ENCODE peak calls at places on chromosomes 2 and 18, in ten cellular contexts. One of them, this sample, is unnamed.

GRCh38 chr18:6056171-6056932 is 161.0 kb upstream of the TMEM200C start:
- DNase-seq in activated T-helper 1 cell treated with anti-CD3 and anti-CD28 coated beads, Interleukin-2, amount 50 U/mL, for 16 hours: no peak
- DNase-seq in ACHN: peak
- DNase-seq in A549: no peak
- DNase-seq in aorta: no peak
- DNase-seq in epithelial cell of esophagus: no peak
- DNase-seq in GM23248: peak
- DNase-seq in stimulated activated CD4-positive, alpha-beta T cell treated with anti-CD3 and anti-CD28 coated beads, Interleukin-2, amount 100 ng/mL, for 4 hours: no peak
- DNase-seq in endothelial cell: no peak
- DNase-seq in amniotic stem cell: no peak
- DNase-seq in this sample: no peak

GRCh38 chr18:75130591-75131274 is 78.2 kb downstream of the PTGR3 start:
- DNase-seq in endothelial cell: no peak
- DNase-seq in A549: no peak
- DNase-seq in GM23248: no peak
- DNase-seq in aorta: no peak
- DNase-seq in ACHN: no peak
- DNase-seq in epithelial cell of esophagus: no peak
- DNase-seq in activated T-helper 1 cell treated with anti-CD3 and anti-CD28 coated beads, Interleukin-2, amount 50 U/mL, for 16 hours: no peak
- DNase-seq in amniotic stem cell: no peak
- DNase-seq in stimulated activated CD4-positive, alpha-beta T cell treated with anti-CD3 and anti-CD28 coated beads, Interleukin-2, amount 100 ng/mL, for 4 hours: no peak
- DNase-seq in this sample: no peak

GRCh38 chr2:61272421-61273070 is 110.6 kb downstream of the C2orf74 start:
- DNase-seq in epithelial cell of esophagus: no peak
- DNase-seq in A549: no peak
- DNase-seq in amniotic stem cell: peak
- DNase-seq in ACHN: no peak
- DNase-seq in stimulated activated CD4-positive, alpha-beta T cell treated with anti-CD3 and anti-CD28 coated beads, Interleukin-2, amount 100 ng/mL, for 4 hours: no peak
- DNase-seq in activated T-helper 1 cell treated with anti-CD3 and anti-CD28 coated beads, Interleukin-2, amount 50 U/mL, for 16 hours: no peak
- DNase-seq in aorta: no peak
- DNase-seq in GM23248: peak
- DNase-seq in endothelial cell: no peak
- DNase-seq in this sample: no peak

GRCh38 chr2:113716291-113716690 is 40.2 kb downstream of the SLC35F5 start:
- DNase-seq in amniotic stem cell: no peak
- DNase-seq in A549: no peak
- DNase-seq in endothelial cell: no peak
- DNase-seq in GM23248: peak
- DNase-seq in ACHN: no peak
- DNase-seq in aorta: no peak
- DNase-seq in stimulated activated CD4-positive, alpha-beta T cell treated with anti-CD3 and anti-CD28 coated beads, Interleukin-2, amount 100 ng/mL, for 4 hours: no peak
- DNase-seq in epithelial cell of esophagus: no peak
- DNase-seq in activated T-helper 1 cell treated with anti-CD3 and anti-CD28 coated beads, Interleukin-2, amount 50 U/mL, for 16 hours: no peak
- DNase-seq in this sample: no peak

GRCh38 chr2:239118264-239118663 is 270.4 kb downstream of the TWIST2 start:
- DNase-seq in GM23248: no peak
- DNase-seq in amniotic stem cell: no peak
- DNase-seq in aorta: no peak
- DNase-seq in stimulated activated CD4-positive, alpha-beta T cell treated with anti-CD3 and anti-CD28 coated beads, Interleukin-2, amount 100 ng/mL, for 4 hours: no peak
- DNase-seq in epithelial cell of esophagus: no peak
- DNase-seq in endothelial cell: no peak
- DNase-seq in ACHN: no peak
- DNase-seq in activated T-helper 1 cell treated with anti-CD3 and anti-CD28 coated beads, Interleukin-2, amount 50 U/mL, for 16 hours: no peak
- DNase-seq in A549: no peak
- DNase-seq in this sample: no peak

GRCh38 chr2:46984642-46985476 is 69.3 kb upstream of the MCFD2 start:
- DNase-seq in ACHN: peak
- DNase-seq in aorta: peak
- DNase-seq in amniotic stem cell: peak
- DNase-seq in GM23248: peak
- DNase-seq in stimulated activated CD4-positive, alpha-beta T cell treated with anti-CD3 and anti-CD28 coated beads, Interleukin-2, amount 100 ng/mL, for 4 hours: peak
- DNase-seq in endothelial cell: no peak
- DNase-seq in A549: peak
- DNase-seq in activated T-helper 1 cell treated with anti-CD3 and anti-CD28 coated beads, Interleukin-2, amount 50 U/mL, for 16 hours: no peak
- DNase-seq in epithelial cell of esophagus: peak
- DNase-seq in this sample: no peak

GRCh38 chr2:228657807-228658402 is 476.4 kb upstream of the SPHKAP start:
- DNase-seq in amniotic stem cell: peak
- DNase-seq in A549: peak
- DNase-seq in activated T-helper 1 cell treated with anti-CD3 and anti-CD28 coated beads, Interleukin-2, amount 50 U/mL, for 16 hours: no peak
- DNase-seq in stimulated activated CD4-positive, alpha-beta T cell treated with anti-CD3 and anti-CD28 coated beads, Interleukin-2, amount 100 ng/mL, for 4 hours: no peak
- DNase-seq in ACHN: peak
- DNase-seq in GM23248: peak
- DNase-seq in epithelial cell of esophagus: peak
- DNase-seq in endothelial cell: no peak
- DNase-seq in aorta: no peak
- DNase-seq in this sample: no peak

GRCh38 chr18:10822457-10822856 is 296.6 kb downstream of the NAPG start:
- DNase-seq in A549: no peak
- DNase-seq in epithelial cell of esophagus: no peak
- DNase-seq in activated T-helper 1 cell treated with anti-CD3 and anti-CD28 coated beads, Interleukin-2, amount 50 U/mL, for 16 hours: no peak
- DNase-seq in aorta: no peak
- DNase-seq in stimulated activated CD4-positive, alpha-beta T cell treated with anti-CD3 and anti-CD28 coated beads, Interleukin-2, amount 100 ng/mL, for 4 hours: no peak
- DNase-seq in ACHN: no peak
- DNase-seq in GM23248: no peak
- DNase-seq in endothelial cell: no peak
- DNase-seq in amniotic stem cell: no peak
- DNase-seq in this sample: no peak

GRCh38 chr18:72984290-72984689 is 116.5 kb upstream of the NETO1 start:
- DNase-seq in epithelial cell of esophagus: peak
- DNase-seq in activated T-helper 1 cell treated with anti-CD3 and anti-CD28 coated beads, Interleukin-2, amount 50 U/mL, for 16 hours: no peak
- DNase-seq in A549: no peak
- DNase-seq in GM23248: no peak
- DNase-seq in ACHN: no peak
- DNase-seq in amniotic stem cell: no peak
- DNase-seq in endothelial cell: no peak
- DNase-seq in stimulated activated CD4-positive, alpha-beta T cell treated with anti-CD3 and anti-CD28 coated beads, Interleukin-2, amount 100 ng/mL, for 4 hours: no peak
- DNase-seq in aorta: no peak
- DNase-seq in this sample: no peak

GRCh38 chr2:112829931-112830330 is 6.6 kb downstream of the IL1B start:
- DNase-seq in amniotic stem cell: no peak
- DNase-seq in ACHN: no peak
- DNase-seq in aorta: no peak
- DNase-seq in epithelial cell of esophagus: peak
- DNase-seq in stimulated activated CD4-positive, alpha-beta T cell treated with anti-CD3 and anti-CD28 coated beads, Interleukin-2, amount 100 ng/mL, for 4 hours: no peak
- DNase-seq in activated T-helper 1 cell treated with anti-CD3 and anti-CD28 coated beads, Interleukin-2, amount 50 U/mL, for 16 hours: no peak
- DNase-seq in GM23248: no peak
- DNase-seq in A549: no peak
- DNase-seq in endothelial cell: no peak
- DNase-seq in this sample: no peak

GRCh38 chr2:43051316-43051715 is 175.1 kb downstream of the ZFP36L2 start:
- DNase-seq in amniotic stem cell: no peak
- DNase-seq in aorta: peak
- DNase-seq in stimulated activated CD4-positive, alpha-beta T cell treated with anti-CD3 and anti-CD28 coated beads, Interleukin-2, amount 100 ng/mL, for 4 hours: peak
- DNase-seq in epithelial cell of esophagus: peak
- DNase-seq in ACHN: peak
- DNase-seq in endothelial cell: no peak
- DNase-seq in GM23248: peak
- DNase-seq in activated T-helper 1 cell treated with anti-CD3 and anti-CD28 coated beads, Interleukin-2, amount 50 U/mL, for 16 hours: no peak
- DNase-seq in A549: peak
- DNase-seq in this sample: no peak

GRCh38 chr18:77990901-77991300 is 741.3 kb downstream of the GALR1 start:
- DNase-seq in GM23248: no peak
- DNase-seq in ACHN: no peak
- DNase-seq in aorta: no peak
- DNase-seq in amniotic stem cell: no peak
- DNase-seq in epithelial cell of esophagus: no peak
- DNase-seq in endothelial cell: no peak
- DNase-seq in A549: no peak
- DNase-seq in activated T-helper 1 cell treated with anti-CD3 and anti-CD28 coated beads, Interleukin-2, amount 50 U/mL, for 16 hours: no peak
- DNase-seq in stimulated activated CD4-positive, alpha-beta T cell treated with anti-CD3 and anti-CD28 coated beads, Interleukin-2, amount 100 ng/mL, for 4 hours: no peak
- DNase-seq in this sample: no peak

GRCh38 chr2:231181848-231182247 is 16.6 kb upstream of the ARMC9 start:
- DNase-seq in A549: peak
- DNase-seq in GM23248: peak
- DNase-seq in endothelial cell: no peak
- DNase-seq in stimulated activated CD4-positive, alpha-beta T cell treated with anti-CD3 and anti-CD28 coated beads, Interleukin-2, amount 100 ng/mL, for 4 hours: no peak
- DNase-seq in aorta: peak
- DNase-seq in activated T-helper 1 cell treated with anti-CD3 and anti-CD28 coated beads, Interleukin-2, amount 50 U/mL, for 16 hours: no peak
- DNase-seq in amniotic stem cell: no peak
- DNase-seq in epithelial cell of esophagus: peak
- DNase-seq in ACHN: peak
- DNase-seq in this sample: peak

GRCh38 chr2:10532631-10533101 is 84.5 kb upstream of the ODC1 start:
- DNase-seq in ACHN: no peak
- DNase-seq in A549: no peak
- DNase-seq in aorta: no peak
- DNase-seq in epithelial cell of esophagus: peak
- DNase-seq in GM23248: peak
- DNase-seq in stimulated activated CD4-positive, alpha-beta T cell treated with anti-CD3 and anti-CD28 coated beads, Interleukin-2, amount 100 ng/mL, for 4 hours: no peak
- DNase-seq in amniotic stem cell: no peak
- DNase-seq in endothelial cell: no peak
- DNase-seq in activated T-helper 1 cell treated with anti-CD3 and anti-CD28 coated beads, Interleukin-2, amount 50 U/mL, for 16 hours: no peak
- DNase-seq in this sample: no peak

GRCh38 chr18:58862404-58862803 is 2.3 kb upstream of the ZNF532 start:
- DNase-seq in GM23248: no peak
- DNase-seq in A549: no peak
- DNase-seq in activated T-helper 1 cell treated with anti-CD3 and anti-CD28 coated beads, Interleukin-2, amount 50 U/mL, for 16 hours: no peak
- DNase-seq in endothelial cell: no peak
- DNase-seq in aorta: no peak
- DNase-seq in stimulated activated CD4-positive, alpha-beta T cell treated with anti-CD3 and anti-CD28 coated beads, Interleukin-2, amount 100 ng/mL, for 4 hours: no peak
- DNase-seq in amniotic stem cell: no peak
- DNase-seq in epithelial cell of esophagus: peak
- DNase-seq in ACHN: no peak
- DNase-seq in this sample: no peak

GRCh38 chr2:240933966-240934700 is 28.0 kb downstream of the CROCC2 start:
- DNase-seq in ACHN: no peak
- DNase-seq in A549: no peak
- DNase-seq in GM23248: no peak
- DNase-seq in endothelial cell: no peak
- DNase-seq in aorta: no peak
- DNase-seq in epithelial cell of esophagus: no peak
- DNase-seq in amniotic stem cell: no peak
- DNase-seq in activated T-helper 1 cell treated with anti-CD3 and anti-CD28 coated beads, Interleukin-2, amount 50 U/mL, for 16 hours: peak
- DNase-seq in stimulated activated CD4-positive, alpha-beta T cell treated with anti-CD3 and anti-CD28 coated beads, Interleukin-2, amount 100 ng/mL, for 4 hours: no peak
- DNase-seq in this sample: peak

GRCh38 chr2:120445431-120446143 is 99.7 kb downstream of the INHBB start:
- DNase-seq in A549: peak
- DNase-seq in endothelial cell: no peak
- DNase-seq in amniotic stem cell: no peak
- DNase-seq in activated T-helper 1 cell treated with anti-CD3 and anti-CD28 coated beads, Interleukin-2, amount 50 U/mL, for 16 hours: no peak
- DNase-seq in stimulated activated CD4-positive, alpha-beta T cell treated with anti-CD3 and anti-CD28 coated beads, Interleukin-2, amount 100 ng/mL, for 4 hours: no peak
- DNase-seq in epithelial cell of esophagus: peak
- DNase-seq in GM23248: peak
- DNase-seq in aorta: no peak
- DNase-seq in ACHN: peak
- DNase-seq in this sample: no peak

GRCh38 chr2:65367517-65367916 is 64.9 kb downstream of the SPRED2 start:
- DNase-seq in stimulated activated CD4-positive, alpha-beta T cell treated with anti-CD3 and anti-CD28 coated beads, Interleukin-2, amount 100 ng/mL, for 4 hours: no peak
- DNase-seq in epithelial cell of esophagus: peak
- DNase-seq in amniotic stem cell: peak
- DNase-seq in aorta: no peak
- DNase-seq in endothelial cell: no peak
- DNase-seq in activated T-helper 1 cell treated with anti-CD3 and anti-CD28 coated beads, Interleukin-2, amount 50 U/mL, for 16 hours: no peak
- DNase-seq in GM23248: peak
- DNase-seq in A549: peak
- DNase-seq in ACHN: peak
- DNase-seq in this sample: peak

GRCh38 chr18:10234281-10234680 is 220.2 kb upstream of the APCDD1 start:
- DNase-seq in stimulated activated CD4-positive, alpha-beta T cell treated with anti-CD3 and anti-CD28 coated beads, Interleukin-2, amount 100 ng/mL, for 4 hours: no peak
- DNase-seq in amniotic stem cell: no peak
- DNase-seq in GM23248: peak
- DNase-seq in A549: no peak
- DNase-seq in ACHN: no peak
- DNase-seq in aorta: no peak
- DNase-seq in endothelial cell: no peak
- DNase-seq in epithelial cell of esophagus: peak
- DNase-seq in activated T-helper 1 cell treated with anti-CD3 and anti-CD28 coated beads, Interleukin-2, amount 50 U/mL, for 16 hours: no peak
- DNase-seq in this sample: no peak

GRCh38 chr18:23943903-23944624 is 70.5 kb upstream of the TTC39C start:
- DNase-seq in ACHN: no peak
- DNase-seq in amniotic stem cell: no peak
- DNase-seq in stimulated activated CD4-positive, alpha-beta T cell treated with anti-CD3 and anti-CD28 coated beads, Interleukin-2, amount 100 ng/mL, for 4 hours: no peak
- DNase-seq in aorta: no peak
- DNase-seq in endothelial cell: no peak
- DNase-seq in GM23248: peak
- DNase-seq in A549: peak
- DNase-seq in activated T-helper 1 cell treated with anti-CD3 and anti-CD28 coated beads, Interleukin-2, amount 50 U/mL, for 16 hours: no peak
- DNase-seq in epithelial cell of esophagus: no peak
- DNase-seq in this sample: no peak

GRCh38 chr2:55120634-55121359 is 70.5 kb upstream of the RTN4 start:
- DNase-seq in stimulated activated CD4-positive, alpha-beta T cell treated with anti-CD3 and anti-CD28 coated beads, Interleukin-2, amount 100 ng/mL, for 4 hours: no peak
- DNase-seq in A549: no peak
- DNase-seq in endothelial cell: no peak
- DNase-seq in activated T-helper 1 cell treated with anti-CD3 and anti-CD28 coated beads, Interleukin-2, amount 50 U/mL, for 16 hours: no peak
- DNase-seq in ACHN: no peak
- DNase-seq in aorta: peak
- DNase-seq in amniotic stem cell: no peak
- DNase-seq in GM23248: peak
- DNase-seq in epithelial cell of esophagus: no peak
- DNase-seq in this sample: peak

GRCh38 chr2:111932841-111933291 is 34.5 kb downstream of the MERTK start:
- DNase-seq in aorta: no peak
- DNase-seq in stimulated activated CD4-positive, alpha-beta T cell treated with anti-CD3 and anti-CD28 coated beads, Interleukin-2, amount 100 ng/mL, for 4 hours: no peak
- DNase-seq in amniotic stem cell: no peak
- DNase-seq in GM23248: no peak
- DNase-seq in activated T-helper 1 cell treated with anti-CD3 and anti-CD28 coated beads, Interleukin-2, amount 50 U/mL, for 16 hours: no peak
- DNase-seq in epithelial cell of esophagus: no peak
- DNase-seq in ACHN: no peak
- DNase-seq in endothelial cell: no peak
- DNase-seq in A549: no peak
- DNase-seq in this sample: no peak

GRCh38 chr2:174951746-174952145 is 53.4 kb downstream of the CHN1 start:
- DNase-seq in amniotic stem cell: no peak
- DNase-seq in ACHN: no peak
- DNase-seq in GM23248: peak
- DNase-seq in aorta: no peak
- DNase-seq in stimulated activated CD4-positive, alpha-beta T cell treated with anti-CD3 and anti-CD28 coated beads, Interleukin-2, amount 100 ng/mL, for 4 hours: no peak
- DNase-seq in epithelial cell of esophagus: peak
- DNase-seq in endothelial cell: no peak
- DNase-seq in activated T-helper 1 cell treated with anti-CD3 and anti-CD28 coated beads, Interleukin-2, amount 50 U/mL, for 16 hours: no peak
- DNase-seq in A549: no peak
- DNase-seq in this sample: no peak

GRCh38 chr18:32261003-32261402 is 71.2 kb downstream of the MEP1B start:
- DNase-seq in endothelial cell: no peak
- DNase-seq in aorta: no peak
- DNase-seq in ACHN: no peak
- DNase-seq in activated T-helper 1 cell treated with anti-CD3 and anti-CD28 coated beads, Interleukin-2, amount 50 U/mL, for 16 hours: no peak
- DNase-seq in GM23248: no peak
- DNase-seq in A549: no peak
- DNase-seq in stimulated activated CD4-positive, alpha-beta T cell treated with anti-CD3 and anti-CD28 coated beads, Interleukin-2, amount 100 ng/mL, for 4 hours: no peak
- DNase-seq in epithelial cell of esophagus: peak
- DNase-seq in amniotic stem cell: no peak
- DNase-seq in this sample: no peak

GRCh38 chr18:9017170-9017899 is 85.2 kb upstream of the NDUFV2 start:
- DNase-seq in endothelial cell: no peak
- DNase-seq in activated T-helper 1 cell treated with anti-CD3 and anti-CD28 coated beads, Interleukin-2, amount 50 U/mL, for 16 hours: peak
- DNase-seq in aorta: peak
- DNase-seq in A549: peak
- DNase-seq in amniotic stem cell: peak
- DNase-seq in GM23248: peak
- DNase-seq in epithelial cell of esophagus: peak
- DNase-seq in stimulated activated CD4-positive, alpha-beta T cell treated with anti-CD3 and anti-CD28 coated beads, Interleukin-2, amount 100 ng/mL, for 4 hours: peak
- DNase-seq in ACHN: no peak
- DNase-seq in this sample: no peak

GRCh38 chr2:230940476-230940815 is 15.4 kb upstream of the GPR55 start:
- DNase-seq in aorta: no peak
- DNase-seq in A549: no peak
- DNase-seq in activated T-helper 1 cell treated with anti-CD3 and anti-CD28 coated beads, Interleukin-2, amount 50 U/mL, for 16 hours: no peak
- DNase-seq in amniotic stem cell: no peak
- DNase-seq in epithelial cell of esophagus: no peak
- DNase-seq in stimulated activated CD4-positive, alpha-beta T cell treated with anti-CD3 and anti-CD28 coated beads, Interleukin-2, amount 100 ng/mL, for 4 hours: no peak
- DNase-seq in endothelial cell: no peak
- DNase-seq in ACHN: no peak
- DNase-seq in GM23248: no peak
- DNase-seq in this sample: no peak

GRCh38 chr2:207416936-207417718 is 112.6 kb upstream of the CREB1 start:
- DNase-seq in ACHN: no peak
- DNase-seq in activated T-helper 1 cell treated with anti-CD3 and anti-CD28 coated beads, Interleukin-2, amount 50 U/mL, for 16 hours: no peak
- DNase-seq in aorta: no peak
- DNase-seq in amniotic stem cell: no peak
- DNase-seq in endothelial cell: no peak
- DNase-seq in epithelial cell of esophagus: peak
- DNase-seq in A549: no peak
- DNase-seq in stimulated activated CD4-positive, alpha-beta T cell treated with anti-CD3 and anti-CD28 coated beads, Interleukin-2, amount 100 ng/mL, for 4 hours: no peak
- DNase-seq in GM23248: peak
- DNase-seq in this sample: no peak

GRCh38 chr18:51569153-51569552 is 371.7 kb upstream of the MEX3C start:
- DNase-seq in endothelial cell: no peak
- DNase-seq in epithelial cell of esophagus: no peak
- DNase-seq in amniotic stem cell: no peak
- DNase-seq in ACHN: no peak
- DNase-seq in A549: no peak
- DNase-seq in aorta: no peak
- DNase-seq in GM23248: no peak
- DNase-seq in activated T-helper 1 cell treated with anti-CD3 and anti-CD28 coated beads, Interleukin-2, amount 50 U/mL, for 16 hours: no peak
- DNase-seq in stimulated activated CD4-positive, alpha-beta T cell treated with anti-CD3 and anti-CD28 coated beads, Interleukin-2, amount 100 ng/mL, for 4 hours: no peak
- DNase-seq in this sample: no peak

This sample was measured in BE2C.